ENCODE peak calls at places on chromosomes 1 and 21, in six cellular contexts. I is HCT116, A is sigmoid colon, P is HepG2, S is upper lobe of right lung, Q is fibroblast of lung. J is an unnamed sample.

GRCh38 chr1:70966018-70966638 is 81.5 kb downstream of the PTGER3 start:
- DNase-seq in P (peak), A (no peak), I (peak), Q (no peak), S (no peak), J (peak)

GRCh38 chr1:112461200-112461871 is 47.4 kb upstream of the WNT2B start:
- DNase-seq in I (no peak), A (no peak), P (no peak), Q (no peak), S (no peak), J (peak)

GRCh38 chr1:210294991-210295773 is 33.5 kb upstream of the HHAT start:
- DNase-seq in I (no peak), Q (peak), A (peak), S (no peak), P (no peak), J (no peak)

GRCh38 chr1:155140630-155140953 is 261 bp upstream of the DPM3 start:
- DNase-seq in S (no peak), I (no peak), A (no peak), P (no peak), Q (no peak), J (no peak)

GRCh38 chr1:20596106-20596505 is 7.2 kb downstream of the CDA start:
- DNase-seq in A (no peak), P (no peak), I (no peak), Q (no peak), S (no peak), J (peak)

GRCh38 chr1:192904438-192904895 is 95.6 kb downstream of the RGS2 start:
- DNase-seq in Q (peak), A (no peak), I (no peak), P (no peak), S (no peak), J (peak)

GRCh38 chr1:235417101-235417697 is 50.0 kb downstream of the TBCE start:
- DNase-seq in I (no peak), A (peak), Q (peak), S (no peak), P (peak), J (peak)

GRCh38 chr1:214551052-214551435 is 358 bp downstream of the PTPN14 start:
- DNase-seq in I (no peak), S (peak), Q (peak), P (no peak), A (peak), J (no peak)

GRCh38 chr1:16109571-16109970 is 36.1 kb upstream of the FAM131C start:
- DNase-seq in S (no peak), P (no peak), A (no peak), Q (no peak), I (no peak), J (no peak)

GRCh38 chr1:16978589-16979474 is 1.6 kb downstream of the MFAP2 start:
- DNase-seq in Q (peak), A (peak), P (no peak), I (no peak), S (no peak), J (peak)

GRCh38 chr1:242454262-242455051 is 70.0 kb downstream of the PLD5 start:
- DNase-seq in A (no peak), Q (peak), S (no peak), I (peak), P (peak), J (peak)

GRCh38 chr1:149977345-149977744 is 33.2 kb downstream of the OTUD7B start:
- DNase-seq in A (no peak), I (no peak), P (no peak), S (no peak), Q (no peak), J (no peak)

GRCh38 chr1:50308883-50309282 is 114.4 kb downstream of the DMRTA2 start:
- DNase-seq in I (no peak), A (no peak), S (no peak), Q (peak), P (peak), J (peak)

GRCh38 chr1:212727386-212728181 is 27.9 kb upstream of the BATF3 start:
- DNase-seq in A (no peak), S (no peak), I (no peak), P (no peak), Q (peak), J (peak)

GRCh38 chr1:25570798-25571521 is 27.6 kb downstream of the LDLRAP1 start:
- DNase-seq in P (no peak), I (no peak), A (no peak), Q (no peak), S (peak), J (no peak)

GRCh38 chr1:88922214-88922613 is 30.8 kb upstream of the GTF2B start:
- DNase-seq in A (no peak), P (no peak), Q (no peak), S (no peak), I (no peak), J (no peak)

GRCh38 chr1:203661572-203661971 is 34.9 kb downstream of the ATP2B4 start:
- DNase-seq in P (peak), Q (no peak), A (no peak), S (peak), I (peak), J (no peak)

GRCh38 chr1:150661156-150661555 is 31.7 kb upstream of the ENSA start:
- DNase-seq in Q (no peak), I (no peak), P (no peak), S (no peak), A (no peak), J (no peak)

GRCh38 chr1:24045766-24046165 is 65.6 kb upstream of the SRSF10 start:
- DNase-seq in P (no peak), I (no peak), Q (no peak), A (peak), S (no peak), J (no peak)

GRCh38 chr21:15468368-15468767 is 261.4 kb upstream of the USP25 start:
- DNase-seq in S (no peak), P (no peak), Q (no peak), I (no peak), A (no peak), J (peak)

GRCh38 chr1:13769212-13769611 is 69.2 kb downstream of the PRDM2 start:
- DNase-seq in Q (no peak), S (no peak), I (no peak), P (no peak), A (no peak), J (no peak)

GRCh38 chr21:35559128-35559831 is 501.0 kb downstream of the SETD4 start:
- DNase-seq in I (no peak), S (no peak), Q (peak), P (no peak), A (no peak), J (peak)

GRCh38 chr21:45507888-45508508 is 34.2 kb downstream of the SLC19A1 start:
- DNase-seq in Q (no peak), S (peak), P (no peak), I (no peak), A (peak), J (no peak)

GRCh38 chr1:41497056-41497440 is 12.6 kb upstream of the EDN2 start:
- DNase-seq in P (no peak), A (no peak), Q (no peak), I (no peak), S (no peak), J (no peak)

GRCh38 chr1:228875741-228876140 is 140.5 kb downstream of the RHOU start:
- DNase-seq in A (no peak), I (no peak), S (no peak), Q (no peak), P (no peak), J (no peak)

GRCh38 chr1:46469846-46470245 is 19.8 kb upstream of the DMBX1 start:
- DNase-seq in Q (no peak), S (no peak), A (no peak), P (no peak), I (no peak), J (no peak)

GRCh38 chr1:61742620-61743431 is 546 bp downstream of the PATJ start:
- DNase-seq in P (peak), S (no peak), Q (peak), I (no peak), A (peak), J (peak)

GRCh38 chr1:94038511-94038910 is 82.4 kb downstream of the ABCA4 start:
- DNase-seq in S (no peak), Q (peak), A (no peak), P (no peak), I (no peak), J (peak)

GRCh38 chr1:205442051-205442721 is 13.7 kb downstream of the BLACAT1 start:
- DNase-seq in Q (no peak), I (no peak), S (peak), A (no peak), P (no peak), J (no peak)

GRCh38 chr1:55277377-55278130 is 62.4 kb upstream of the USP24 start:
- DNase-seq in Q (peak), P (peak), A (peak), I (peak), S (peak), J (peak)

GRCh38 chr21:34582506-34583150 is 32.3 kb downstream of the RCAN1 start:
- DNase-seq in S (no peak), Q (peak), P (peak), A (no peak), I (no peak), J (peak)

GRCh38 chr1:51494138-51494830 is 24.8 kb downstream of the EPS15 start:
- DNase-seq in S (no peak), P (no peak), I (no peak), A (no peak), Q (no peak), J (no peak)

GRCh38 chr1:162035241-162035640 is 11.6 kb upstream of the OLFML2B start:
- DNase-seq in Q (peak), I (no peak), P (peak), S (no peak), A (no peak), J (peak)

GRCh38 chr1:227996187-227996950 is 10.4 kb upstream of the WNT3A start:
- DNase-seq in S (peak), I (no peak), P (no peak), A (peak), Q (peak), J (no peak)

GRCh38 chr1:89557954-89558353 is 33.3 kb downstream of the LRRC8B start:
- DNase-seq in I (no peak), Q (no peak), A (no peak), P (no peak), S (no peak), J (no peak)

GRCh38 chr1:245448858-245449534 is 294.2 kb downstream of the KIF26B start:
- DNase-seq in S (no peak), A (no peak), Q (peak), P (no peak), I (no peak), J (peak)

GRCh38 chr1:108200627-108201106 is 524 bp upstream of the SLC25A24 start:
- DNase-seq in I (peak), A (no peak), S (no peak), P (peak), Q (peak), J (peak)

GRCh38 chr1:247145279-247145678 is 26.5 kb downstream of the ZNF124 start:
- DNase-seq in A (no peak), P (no peak), I (no peak), Q (no peak), S (no peak), J (no peak)

GRCh38 chr1:247147781-247148180 is 24.0 kb downstream of the ZNF124 start:
- DNase-seq in P (no peak), I (no peak), S (no peak), Q (peak), A (no peak), J (peak)

GRCh38 chr1:247146671-247147070 is 25.1 kb downstream of the ZNF124 start:
- DNase-seq in Q (no peak), S (no peak), P (peak), A (no peak), I (no peak), J (peak)
- TF ChIP-seq CTCF in Q (no peak), S (no peak), P (peak), A (no peak), I (no peak), J (peak)

GRCh38 chr1:207821464-207822045 is 69.7 kb downstream of the CD46 start:
- DNase-seq in S (peak), Q (no peak), A (peak), I (no peak), P (no peak), J (no peak)

GRCh38 chr1:207822124-207822601 is 70.3 kb downstream of the CD46 start:
- DNase-seq in P (no peak), Q (no peak), S (peak), I (no peak), A (peak), J (no peak)

GRCh38 chr1:207823531-207823879 is 71.7 kb downstream of the CD46 start:
- DNase-seq in I (no peak), P (no peak), Q (no peak), A (no peak), S (no peak), J (no peak)

GRCh38 chr1:207823880-207824566 is 72.2 kb downstream of the CD46 start:
- DNase-seq in A (peak), Q (peak), I (peak), S (peak), P (peak), J (peak)

GRCh38 chr1:207822602-207823451 is 71.0 kb downstream of the CD46 start:
- DNase-seq in A (peak), S (peak), Q (no peak), P (no peak), I (no peak), J (peak)
- H3K4me3 ChIP-seq in A (peak), S (peak), Q (peak), P (no peak), I (no peak), J (peak)

GRCh38 chr1:26597629-26598039 is 68.1 kb downstream of the RPS6KA1 start:
- DNase-seq in S (no peak), A (no peak), P (peak), I (peak), Q (peak), J (peak)
- TF ChIP-seq CTCF in S (peak), A (peak), P (peak), I (peak), Q (peak), J (peak)

GRCh38 chr1:225654688-225655508 is 2.0 kb upstream of the ENAH start:
- DNase-seq in P (no peak), I (no peak), A (no peak), S (no peak), Q (no peak), J (no peak)

GRCh38 chr1:225657462-225657989 is 4.6 kb upstream of the ENAH start:
- DNase-seq in P (peak), S (no peak), A (no peak), Q (peak), I (no peak), J (peak)

GRCh38 chr1:225655509-225656258 is 2.8 kb upstream of the ENAH start:
- DNase-seq in A (peak), I (peak), S (no peak), P (peak), Q (peak), J (peak)

GRCh38 chr1:225660544-225660946 is 7.6 kb upstream of the ENAH start:
- DNase-seq in Q (no peak), P (no peak), A (no peak), I (no peak), S (no peak), J (no peak)

DNA sequence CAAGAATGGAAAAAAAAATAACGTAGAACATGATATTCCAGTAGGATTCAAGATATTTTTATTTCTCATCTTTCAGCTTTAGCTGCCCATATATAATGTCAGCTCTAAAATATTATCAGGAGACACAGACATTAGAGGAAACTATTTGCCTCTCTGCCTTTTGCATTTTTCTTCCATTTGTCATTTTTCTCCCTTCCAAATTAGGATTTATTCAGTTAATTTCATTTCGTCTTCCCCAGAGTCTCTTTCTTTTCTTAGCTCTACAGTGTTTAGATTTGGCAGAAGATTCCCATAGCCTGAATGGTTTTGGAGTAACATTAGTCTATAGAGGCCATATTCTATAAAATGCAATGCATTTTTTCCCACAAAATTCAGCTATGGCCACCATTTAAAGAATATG is 5.1 kb upstream of the ENAH start:
- DNase-seq in P (no peak), A (no peak), Q (peak), S (no peak), I (no peak), J (peak)
- H3K4me3 ChIP-seq in P (no peak), A (no peak), Q (no peak), S (no peak), I (no peak), J (no peak)

GRCh38 chr1:196090226-196090625 is 518.0 kb downstream of the KCNT2 start:
- DNase-seq in S (no peak), I (no peak), Q (no peak), A (no peak), P (no peak), J (no peak)
- TF ChIP-seq CTCF in S (no peak), I (no peak), Q (no peak), A (no peak), P (no peak), J (no peak)